ENCODE peak calls at places on chromosomes 1 and 21, in ten cellular contexts. One of them, this sample, is unnamed.

GRCh38 chr1:145978860-145979745 is 14.6 kb downstream of the POLR3GL start:
- DNase-seq in Caco-2: peak; percentile 92
- DNase-seq in AG09309: peak; percentile 100
- DNase-seq in MCF 10A: peak; percentile 100
- DNase-seq in HFFc6: peak; percentile 100
- DNase-seq in thoracic aorta: peak; percentile 94
- DNase-seq in mesothelial cell of epicardium: peak; percentile 77
- DNase-seq in hepatocyte: peak; percentile 95
- DNase-seq in keratinocyte: peak; percentile 98
- DNase-seq in lower leg skin: peak; percentile 98
- DNase-seq in this sample: peak; percentile 98

GRCh38 chr1:31793086-31793485 is 22.7 kb downstream of the SPOCD1 start:
- DNase-seq in Caco-2: no peak
- DNase-seq in AG09309: no peak
- DNase-seq in MCF 10A: no peak
- DNase-seq in HFFc6: no peak
- DNase-seq in thoracic aorta: no peak
- DNase-seq in mesothelial cell of epicardium: peak; percentile 33
- DNase-seq in hepatocyte: no peak
- DNase-seq in keratinocyte: no peak
- DNase-seq in lower leg skin: no peak
- DNase-seq in this sample: no peak

GRCh38 chr21:25934771-25935224 is 200.0 kb downstream of the GABPA start:
- DNase-seq in Caco-2: no peak
- DNase-seq in AG09309: peak; percentile 83
- DNase-seq in MCF 10A: peak; percentile 96
- DNase-seq in HFFc6: peak; percentile 92
- DNase-seq in thoracic aorta: peak; percentile 65
- DNase-seq in mesothelial cell of epicardium: no peak
- DNase-seq in hepatocyte: peak; percentile 27
- DNase-seq in keratinocyte: no peak
- DNase-seq in lower leg skin: peak; percentile 81
- DNase-seq in this sample: no peak

GRCh38 chr1:244068563-244068962 is 17.5 kb downstream of the ZBTB18 start:
- DNase-seq in Caco-2: no peak
- DNase-seq in AG09309: no peak
- DNase-seq in MCF 10A: no peak
- DNase-seq in HFFc6: no peak
- DNase-seq in thoracic aorta: no peak
- DNase-seq in mesothelial cell of epicardium: no peak
- DNase-seq in hepatocyte: no peak
- DNase-seq in keratinocyte: no peak
- DNase-seq in lower leg skin: no peak
- DNase-seq in this sample: no peak

GRCh38 chr1:7975212-7975865 is 13.8 kb downstream of the PARK7 start:
- DNase-seq in Caco-2: peak; percentile 82
- DNase-seq in AG09309: no peak
- DNase-seq in MCF 10A: peak; percentile 87
- DNase-seq in HFFc6: peak; percentile 77
- DNase-seq in thoracic aorta: no peak
- DNase-seq in mesothelial cell of epicardium: peak; percentile 73
- DNase-seq in hepatocyte: peak; percentile 91
- DNase-seq in keratinocyte: peak; percentile 40
- DNase-seq in lower leg skin: peak; percentile 64
- DNase-seq in this sample: peak; percentile 92

GRCh38 chr1:215475719-215476525 is 91.2 kb upstream of the KCTD3 start:
- DNase-seq in Caco-2: no peak
- DNase-seq in AG09309: peak; percentile 79
- DNase-seq in MCF 10A: peak; percentile 81
- DNase-seq in HFFc6: peak; percentile 81
- DNase-seq in thoracic aorta: no peak
- DNase-seq in mesothelial cell of epicardium: no peak
- DNase-seq in hepatocyte: no peak
- DNase-seq in keratinocyte: peak; percentile 76
- DNase-seq in lower leg skin: no peak
- DNase-seq in this sample: no peak

GRCh38 chr1:240194120-240194519 is 102.4 kb downstream of the FMN2 start:
- DNase-seq in Caco-2: no peak
- DNase-seq in AG09309: peak; percentile 78
- DNase-seq in MCF 10A: peak; percentile 24
- DNase-seq in HFFc6: peak; percentile 74
- DNase-seq in thoracic aorta: no peak
- DNase-seq in mesothelial cell of epicardium: no peak
- DNase-seq in hepatocyte: no peak
- DNase-seq in keratinocyte: no peak
- DNase-seq in lower leg skin: no peak
- DNase-seq in this sample: no peak

GRCh38 chr1:90502696-90503095 is 214.4 kb downstream of the BARHL2 start:
- DNase-seq in Caco-2: no peak
- DNase-seq in AG09309: no peak
- DNase-seq in MCF 10A: no peak
- DNase-seq in HFFc6: no peak
- DNase-seq in thoracic aorta: no peak
- DNase-seq in mesothelial cell of epicardium: no peak
- DNase-seq in hepatocyte: peak; percentile 17
- DNase-seq in keratinocyte: no peak
- DNase-seq in lower leg skin: no peak
- DNase-seq in this sample: peak; percentile 42

GRCh38 chr1:107323765-107324164 is 182.9 kb downstream of the NTNG1 start:
- DNase-seq in Caco-2: no peak
- DNase-seq in AG09309: no peak
- DNase-seq in MCF 10A: no peak
- DNase-seq in HFFc6: no peak
- DNase-seq in thoracic aorta: no peak
- DNase-seq in mesothelial cell of epicardium: no peak
- DNase-seq in hepatocyte: no peak
- DNase-seq in keratinocyte: no peak
- DNase-seq in lower leg skin: no peak
- DNase-seq in this sample: peak; percentile 5

GRCh38 chr1:21607549-21608529 is 61.3 kb downstream of the RAP1GAP start:
- DNase-seq in Caco-2: peak; percentile 90
- DNase-seq in AG09309: no peak
- DNase-seq in MCF 10A: peak; percentile 58
- DNase-seq in HFFc6: peak; percentile 63
- DNase-seq in thoracic aorta: peak; percentile 17
- DNase-seq in mesothelial cell of epicardium: peak; percentile 90
- DNase-seq in hepatocyte: peak; percentile 94
- DNase-seq in keratinocyte: no peak
- DNase-seq in lower leg skin: peak; percentile 33
- DNase-seq in this sample: peak; percentile 100

GRCh38 chr1:48216941-48217340 is 5.6 kb upstream of the SLC5A9 start:
- DNase-seq in Caco-2: no peak
- DNase-seq in AG09309: no peak
- DNase-seq in MCF 10A: no peak
- DNase-seq in HFFc6: no peak
- DNase-seq in thoracic aorta: no peak
- DNase-seq in mesothelial cell of epicardium: no peak
- DNase-seq in hepatocyte: no peak
- DNase-seq in keratinocyte: no peak
- DNase-seq in lower leg skin: no peak
- DNase-seq in this sample: no peak

GRCh38 chr1:6171546-6172124 is 8.5 kb downstream of the CHD5 start:
- DNase-seq in Caco-2: no peak
- DNase-seq in AG09309: no peak
- DNase-seq in MCF 10A: peak; percentile 48
- DNase-seq in HFFc6: no peak
- DNase-seq in thoracic aorta: no peak
- DNase-seq in mesothelial cell of epicardium: no peak
- DNase-seq in hepatocyte: no peak
- DNase-seq in keratinocyte: no peak
- DNase-seq in lower leg skin: no peak
- DNase-seq in this sample: peak; percentile 78

GRCh38 chr1:48039088-48040049 is 42.2 kb upstream of the TRABD2B start:
- DNase-seq in Caco-2: no peak
- DNase-seq in AG09309: no peak
- DNase-seq in MCF 10A: peak; percentile 26
- DNase-seq in HFFc6: no peak
- DNase-seq in thoracic aorta: no peak
- DNase-seq in mesothelial cell of epicardium: no peak
- DNase-seq in hepatocyte: peak; percentile 41
- DNase-seq in keratinocyte: no peak
- DNase-seq in lower leg skin: no peak
- DNase-seq in this sample: peak; percentile 31

GRCh38 chr1:204621391-204621790 is 64.1 kb downstream of the LRRN2 start:
- DNase-seq in Caco-2: no peak
- DNase-seq in AG09309: no peak
- DNase-seq in MCF 10A: peak; percentile 33
- DNase-seq in HFFc6: no peak
- DNase-seq in thoracic aorta: no peak
- DNase-seq in mesothelial cell of epicardium: no peak
- DNase-seq in hepatocyte: no peak
- DNase-seq in keratinocyte: no peak
- DNase-seq in lower leg skin: no peak
- DNase-seq in this sample: no peak

GRCh38 chr21:30232011-30232410 is 16.1 kb upstream of the CLDN8 start:
- DNase-seq in Caco-2: no peak
- DNase-seq in AG09309: no peak
- DNase-seq in MCF 10A: no peak
- DNase-seq in HFFc6: no peak
- DNase-seq in thoracic aorta: no peak
- DNase-seq in mesothelial cell of epicardium: no peak
- DNase-seq in hepatocyte: no peak
- DNase-seq in keratinocyte: no peak
- DNase-seq in lower leg skin: no peak
- DNase-seq in this sample: no peak

GRCh38 chr1:162264108-162264507 is 112.5 kb downstream of the SPATA46 start:
- DNase-seq in Caco-2: no peak
- DNase-seq in AG09309: no peak
- DNase-seq in MCF 10A: no peak
- DNase-seq in HFFc6: no peak
- DNase-seq in thoracic aorta: no peak
- DNase-seq in mesothelial cell of epicardium: no peak
- DNase-seq in hepatocyte: no peak
- DNase-seq in keratinocyte: no peak
- DNase-seq in lower leg skin: no peak
- DNase-seq in this sample: peak; percentile 38

DNA sequence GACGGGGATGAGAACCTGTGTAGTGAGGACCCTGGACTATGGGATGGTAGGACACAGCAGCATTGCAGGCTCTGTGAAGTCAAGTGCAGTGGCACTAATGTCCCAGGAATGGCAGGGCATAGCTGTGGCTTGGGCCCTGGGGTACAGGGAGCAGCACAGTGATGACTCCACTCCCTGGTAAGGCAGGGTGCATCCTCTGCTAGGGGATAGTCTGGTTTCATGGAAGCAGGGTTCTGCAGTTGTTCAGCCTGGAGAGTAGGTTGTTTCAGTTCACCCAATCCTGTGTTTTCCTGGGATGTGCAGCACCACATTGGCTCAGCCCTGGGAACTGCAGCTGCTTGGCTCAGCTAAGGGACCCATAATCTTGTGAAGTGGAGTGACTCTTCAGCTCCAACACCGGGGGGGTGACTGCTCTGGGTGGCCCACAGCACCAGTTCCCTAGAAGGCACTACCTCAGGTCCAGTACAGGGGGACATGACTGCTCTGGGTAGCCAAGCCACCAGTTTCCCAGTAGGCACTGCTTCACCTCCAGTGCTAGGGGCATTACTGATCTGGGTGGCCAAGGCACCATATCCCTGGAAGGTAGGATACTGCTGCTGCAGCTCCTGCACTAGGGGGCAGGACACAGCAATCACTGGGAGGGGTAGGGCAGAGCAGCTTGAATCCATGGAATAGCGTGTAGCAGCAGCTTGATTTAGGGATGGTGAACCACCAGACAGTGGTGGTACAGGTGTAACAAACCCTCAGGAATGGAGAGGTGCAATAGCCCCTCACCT is 15.3 kb upstream of the C1orf185 start:
- DNase-seq in Caco-2: no peak
- DNase-seq in AG09309: no peak
- DNase-seq in MCF 10A: no peak
- DNase-seq in HFFc6: no peak
- DNase-seq in thoracic aorta: no peak
- DNase-seq in mesothelial cell of epicardium: no peak
- DNase-seq in hepatocyte: no peak
- DNase-seq in keratinocyte: no peak
- DNase-seq in lower leg skin: no peak
- DNase-seq in this sample: peak; percentile 19
- TF ChIP-seq CTCF in Caco-2: no peak
- TF ChIP-seq CTCF in AG09309: no peak
- TF ChIP-seq CTCF in MCF 10A: no peak
- TF ChIP-seq CTCF in HFFc6: no peak
- TF ChIP-seq CTCF in thoracic aorta: no peak
- TF ChIP-seq CTCF in mesothelial cell of epicardium: no peak
- TF ChIP-seq CTCF in hepatocyte: no peak
- TF ChIP-seq CTCF in keratinocyte: peak; percentile 38
- TF ChIP-seq CTCF in lower leg skin: no peak
- TF ChIP-seq CTCF in this sample: peak; percentile 14

GRCh38 chr1:225567789-225568188 is 85.1 kb downstream of the ENAH start:
- DNase-seq in Caco-2: no peak
- DNase-seq in AG09309: no peak
- DNase-seq in MCF 10A: peak; percentile 44
- DNase-seq in HFFc6: no peak
- DNase-seq in thoracic aorta: no peak
- DNase-seq in mesothelial cell of epicardium: no peak
- DNase-seq in hepatocyte: no peak
- DNase-seq in keratinocyte: no peak
- DNase-seq in lower leg skin: no peak
- DNase-seq in this sample: peak; percentile 60
- TF ChIP-seq CTCF in Caco-2: peak; percentile 26
- TF ChIP-seq CTCF in AG09309: no peak
- TF ChIP-seq CTCF in MCF 10A: peak; percentile 20
- TF ChIP-seq CTCF in HFFc6: peak; percentile 28
- TF ChIP-seq CTCF in thoracic aorta: no peak
- TF ChIP-seq CTCF in mesothelial cell of epicardium: peak; percentile 20
- TF ChIP-seq CTCF in hepatocyte: peak; percentile 17
- TF ChIP-seq CTCF in keratinocyte: peak; percentile 22
- TF ChIP-seq CTCF in lower leg skin: no peak
- TF ChIP-seq CTCF in this sample: peak; percentile 48

GRCh38 chr1:177490240-177490639 is 319.5 kb downstream of the BRINP2 start:
- DNase-seq in Caco-2: no peak
- DNase-seq in AG09309: no peak
- DNase-seq in MCF 10A: no peak
- DNase-seq in HFFc6: no peak
- DNase-seq in thoracic aorta: no peak
- DNase-seq in mesothelial cell of epicardium: no peak
- DNase-seq in hepatocyte: no peak
- DNase-seq in keratinocyte: no peak
- DNase-seq in lower leg skin: no peak
- DNase-seq in this sample: peak; percentile 48

GRCh38 chr1:177490786-177491185 is 320.0 kb downstream of the BRINP2 start:
- DNase-seq in Caco-2: no peak
- DNase-seq in AG09309: no peak
- DNase-seq in MCF 10A: no peak
- DNase-seq in HFFc6: no peak
- DNase-seq in thoracic aorta: no peak
- DNase-seq in mesothelial cell of epicardium: no peak
- DNase-seq in hepatocyte: no peak
- DNase-seq in keratinocyte: no peak
- DNase-seq in lower leg skin: no peak
- DNase-seq in this sample: peak; percentile 7

GRCh38 chr1:177495878-177496277 is 325.1 kb downstream of the BRINP2 start:
- DNase-seq in Caco-2: no peak
- DNase-seq in AG09309: no peak
- DNase-seq in MCF 10A: no peak
- DNase-seq in HFFc6: no peak
- DNase-seq in thoracic aorta: no peak
- DNase-seq in mesothelial cell of epicardium: no peak
- DNase-seq in hepatocyte: no peak
- DNase-seq in keratinocyte: no peak
- DNase-seq in lower leg skin: no peak
- DNase-seq in this sample: no peak
- TF ChIP-seq CTCF in Caco-2: peak; percentile 40
- TF ChIP-seq CTCF in AG09309: no peak
- TF ChIP-seq CTCF in MCF 10A: no peak
- TF ChIP-seq CTCF in HFFc6: no peak
- TF ChIP-seq CTCF in thoracic aorta: no peak
- TF ChIP-seq CTCF in mesothelial cell of epicardium: no peak
- TF ChIP-seq CTCF in hepatocyte: no peak
- TF ChIP-seq CTCF in keratinocyte: no peak
- TF ChIP-seq CTCF in lower leg skin: no peak
- TF ChIP-seq CTCF in this sample: peak; percentile 33

GRCh38 chr1:109191377-109191776 is 22.3 kb upstream of the SARS1 start:
- DNase-seq in Caco-2: no peak
- DNase-seq in AG09309: no peak
- DNase-seq in MCF 10A: no peak
- DNase-seq in HFFc6: no peak
- DNase-seq in thoracic aorta: no peak
- DNase-seq in mesothelial cell of epicardium: no peak
- DNase-seq in hepatocyte: no peak
- DNase-seq in keratinocyte: no peak
- DNase-seq in lower leg skin: no peak
- DNase-seq in this sample: peak; percentile 44
- TF ChIP-seq CTCF in Caco-2: no peak
- TF ChIP-seq CTCF in AG09309: no peak
- TF ChIP-seq CTCF in MCF 10A: no peak
- TF ChIP-seq CTCF in HFFc6: peak; percentile 66
- TF ChIP-seq CTCF in thoracic aorta: no peak
- TF ChIP-seq CTCF in mesothelial cell of epicardium: no peak
- TF ChIP-seq CTCF in hepatocyte: no peak
- TF ChIP-seq CTCF in keratinocyte: peak; percentile 19
- TF ChIP-seq CTCF in lower leg skin: no peak
- TF ChIP-seq CTCF in this sample: peak; percentile 56